ENCODE peak calls at places on chromosomes 16 and 17, in six cellular contexts. O is PC-9, Q is neural crest cell, T is A549, X is heart right ventricle, H is upper lobe of right lung. Y is an unnamed sample.
A peak's percentile ranks its signal among the peaks of the same experiment; 100 is the strongest.

GRCh38 chr17:41915566-41915965 is 3.2 kb downstream of the ACLY start:
- DNase-seq in O (no peak), Q (no peak), T (no peak), X (no peak), H (no peak), Y (peak; percentile 30)

GRCh38 chr17:37064166-37064565 is 115.4 kb downstream of the AATF start:
- DNase-seq in O (no peak), Q (no peak), T (no peak), X (no peak), H (no peak), Y (no peak)

GRCh38 chr16:78444-79145 is 570 bp downstream of the MPG start:
- DNase-seq in O (no peak), Q (no peak), T (peak; percentile 43), X (no peak), H (no peak), Y (no peak)

GRCh38 chr17:48961516-48962233 is 6.7 kb downstream of the GIP start:
- DNase-seq in O (peak; percentile 46), Q (no peak), T (peak; percentile 86), X (no peak), H (no peak), Y (no peak)

GRCh38 chr17:72122336-72122667 is 1.5 kb downstream of the SOX9 start:
- DNase-seq in O (no peak), Q (no peak), T (no peak), X (no peak), H (no peak), Y (no peak)

GRCh38 chr17:80381416-80381923 is 33.5 kb upstream of the ENDOV start:
- DNase-seq in O (no peak), Q (no peak), T (no peak), X (no peak), H (no peak), Y (peak; percentile 52)

GRCh38 chr16:21184834-21185233 is 26.4 kb downstream of the LDAF1 start:
- DNase-seq in O (no peak), Q (no peak), T (no peak), X (no peak), H (no peak), Y (no peak)

GRCh38 chr17:76578376-76578775 is 7.3 kb downstream of the ST6GALNAC2 start:
- DNase-seq in O (no peak), Q (no peak), T (no peak), X (no peak), H (no peak), Y (peak; percentile 45)

GRCh38 chr16:73049051-73049910 is 1.4 kb upstream of the ZFHX3 start:
- DNase-seq in O (no peak), Q (no peak), T (no peak), X (no peak), H (no peak), Y (no peak)

GRCh38 chr17:77881545-77881944 is 77.0 kb upstream of the TNRC6C start:
- DNase-seq in O (no peak), Q (no peak), T (no peak), X (peak; percentile 89), H (peak; percentile 87), Y (peak; percentile 89)

GRCh38 chr16:68075980-68076379 is 9.2 kb upstream of the NFATC3 start:
- DNase-seq in O (no peak), Q (no peak), T (no peak), X (no peak), H (no peak), Y (no peak)

GRCh38 chr17:43774304-43775250 is 4.2 kb downstream of the DUSP3 start:
- DNase-seq in O (no peak), Q (no peak), T (no peak), X (no peak), H (no peak), Y (no peak)

GRCh38 chr17:72239548-72239947 is 118.7 kb downstream of the SOX9 start:
- DNase-seq in O (no peak), Q (no peak), T (no peak), X (no peak), H (no peak), Y (no peak)

GRCh38 chr17:77316191-77316641 is 175.4 kb downstream of the SEC14L1 start:
- DNase-seq in O (no peak), Q (no peak), T (no peak), X (no peak), H (peak; percentile 74), Y (no peak)

GRCh38 chr16:49204191-49204590 is 77.4 kb downstream of the CBLN1 start:
- DNase-seq in O (no peak), Q (no peak), T (no peak), X (no peak), H (no peak), Y (no peak)

GRCh38 chr16:86214326-86215232 is 295.7 kb upstream of the FOXF1 start:
- DNase-seq in O (no peak), Q (no peak), T (no peak), X (peak; percentile 24), H (peak; percentile 56), Y (no peak)

GRCh38 chr17:55416470-55417052 is 5.1 kb downstream of the MMD start:
- DNase-seq in O (no peak), Q (no peak), T (no peak), X (no peak), H (no peak), Y (no peak)

GRCh38 chr16:9077001-9077809 is 14.2 kb upstream of the HAPSTR1 start:
- DNase-seq in O (peak; percentile 78), Q (no peak), T (no peak), X (no peak), H (no peak), Y (no peak)

GRCh38 chr17:78991906-78992532 is 12.3 kb upstream of the LGALS3BP start:
- DNase-seq in O (no peak), Q (no peak), T (no peak), X (no peak), H (no peak), Y (no peak)

GRCh38 chr17:206941-207560 is 25.6 kb upstream of the DOC2B start:
- DNase-seq in O (no peak), Q (no peak), T (no peak), X (no peak), H (no peak), Y (no peak)

GRCh38 chr16:48113471-48113870 is 42.3 kb downstream of the ABCC12 start:
- DNase-seq in O (peak; percentile 28), Q (no peak), T (no peak), X (no peak), H (no peak), Y (no peak)

GRCh38 chr17:41967921-41968578 is 1.5 kb downstream of the CNP start:
- DNase-seq in O (no peak), Q (no peak), T (no peak), X (no peak), H (no peak), Y (peak; percentile 66)

GRCh38 chr16:19232988-19233387 is 52.5 kb upstream of the CLEC19A start:
- DNase-seq in O (no peak), Q (no peak), T (no peak), X (no peak), H (no peak), Y (no peak)

GRCh38 chr16:70805787-70806186 is 4.8 kb upstream of the VAC14 start:
- DNase-seq in O (no peak), Q (no peak), T (no peak), X (no peak), H (no peak), Y (no peak)

GRCh38 chr16:65384441-65384840 is 262.6 kb upstream of the CDH11 start:
- DNase-seq in O (no peak), Q (no peak), T (no peak), X (no peak), H (no peak), Y (no peak)

GRCh38 chr17:3994221-3994576 is 30.0 kb upstream of the ATP2A3 start:
- DNase-seq in O (no peak), Q (no peak), T (no peak), X (no peak), H (no peak), Y (no peak)

GRCh38 chr16:878071-878784 is 77.7 kb upstream of the GNG13 start:
- DNase-seq in O (no peak), Q (no peak), T (peak; percentile 63), X (no peak), H (no peak), Y (no peak)

GRCh38 chr17:21129023-21129681 is 2.4 kb downstream of the DHRS7B start:
- DNase-seq in O (no peak), Q (no peak), T (peak; percentile 54), X (peak; percentile 36), H (no peak), Y (no peak)

GRCh38 chr17:2081564-2081963 is 26.7 kb downstream of the HIC1 start:
- DNase-seq in O (peak; percentile 21), Q (no peak), T (no peak), X (no peak), H (no peak), Y (no peak)

GRCh38 chr17:16327018-16327417 is 26.3 kb downstream of the CENPV start:
- DNase-seq in O (no peak), Q (no peak), T (no peak), X (no peak), H (no peak), Y (no peak)

GRCh38 chr17:16325964-16326363 is 27.3 kb downstream of the CENPV start:
- DNase-seq in O (no peak), Q (no peak), T (no peak), X (no peak), H (no peak), Y (no peak)

GRCh38 chr17:16328997-16329396 is 24.3 kb downstream of the CENPV start:
- DNase-seq in O (no peak), Q (no peak), T (peak; percentile 63), X (no peak), H (no peak), Y (peak; percentile 21)
- TF ChIP-seq CTCF in O (no peak), Q (no peak), T (no peak), X (no peak), H (no peak), Y (no peak)

GRCh38 chr17:75116681-75117080 is 6.9 kb downstream of the ARMC7 start:
- DNase-seq in O (no peak), Q (no peak), T (no peak), X (no peak), H (no peak), Y (no peak)
- TF ChIP-seq CTCF in O (no peak), Q (no peak), T (no peak), X (no peak), H (no peak), Y (no peak)

DNA sequence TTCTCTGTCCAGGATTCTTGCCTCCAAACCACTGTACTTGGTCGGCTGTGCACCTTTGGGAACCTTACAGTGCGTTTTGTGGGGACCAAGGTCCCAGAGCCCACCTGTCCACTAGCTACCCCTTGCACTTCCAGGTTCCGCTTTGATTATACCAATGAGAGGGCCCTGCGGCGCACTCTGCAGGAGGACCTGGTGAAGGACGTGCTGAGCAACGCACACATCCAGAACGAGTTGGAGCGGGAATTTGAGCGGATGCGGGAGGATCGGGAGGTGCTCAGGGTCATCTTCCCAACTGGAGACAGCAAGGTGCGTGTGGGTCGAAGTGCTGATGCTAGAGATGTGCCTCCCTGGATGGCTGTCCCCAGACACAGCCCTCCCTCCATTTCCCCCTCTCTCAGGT is 18.8 kb downstream of the POLR2A start:
- DNase-seq in O (no peak), Q (no peak), T (no peak), X (no peak), H (no peak), Y (no peak)
- TF ChIP-seq CTCF in O (peak; percentile 31), Q (peak; percentile 40), T (peak; percentile 31), X (no peak), H (no peak), Y (no peak)

DNA sequence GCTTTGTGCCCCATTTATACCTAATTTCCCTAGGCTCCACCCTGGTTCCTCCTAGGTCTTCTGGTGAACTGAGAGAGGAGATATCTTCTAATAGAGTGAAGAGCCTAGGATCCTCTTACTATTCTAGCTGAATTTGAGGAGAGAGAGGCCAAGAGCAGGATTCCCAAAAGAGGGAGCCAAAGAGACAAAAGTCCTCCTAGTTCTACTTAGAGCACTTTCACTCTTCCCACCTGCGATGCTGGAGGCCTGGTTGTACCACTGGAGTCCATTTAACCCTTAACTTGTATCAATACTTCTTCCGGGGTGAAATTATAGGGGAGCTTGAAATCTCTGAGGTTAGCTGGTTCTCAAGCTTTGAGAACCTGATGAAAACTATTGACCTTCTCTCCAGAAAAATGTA is 3.4 kb upstream of the SSH2 start:
- DNase-seq in O (no peak), Q (no peak), T (no peak), X (no peak), H (no peak), Y (no peak)
- TF ChIP-seq CTCF in O (no peak), Q (no peak), T (peak; percentile 62), X (no peak), H (no peak), Y (no peak)

Y was measured in upper lobe of left lung.